ENCODE peak calls at places on chromosomes 6 and 20, in six cellular contexts. Y is A549, A is stomach, H is ovary, I is spleen, Q is H1. U is an unnamed sample.

GRCh38 chr6:41042167-41042566 is at the start of gene TSPO2:
- DNase-seq in Y (no peak), A (no peak), Q (no peak), H (no peak), I (no peak), U (no peak)

GRCh38 chr6:150028799-150029198 is 3.5 kb upstream of the RAET1L start:
- DNase-seq in H (no peak), I (peak; percentile 64), Q (no peak), Y (no peak), A (no peak), U (no peak)

GRCh38 chr6:108945686-108946158 is 97.5 kb downstream of the ARMC2 start:
- DNase-seq in Q (no peak), Y (no peak), I (peak; percentile 86), H (peak; percentile 88), A (peak; percentile 65), U (peak; percentile 86)

GRCh38 chr6:28719275-28719940 is 193.7 kb downstream of the GPX5 start:
- DNase-seq in Y (no peak), Q (peak; percentile 88), H (no peak), I (no peak), A (no peak), U (no peak)

GRCh38 chr6:128074561-128074960 is 173.7 kb upstream of the THEMIS start:
- DNase-seq in A (no peak), Y (no peak), I (no peak), H (no peak), Q (no peak), U (no peak)

GRCh38 chr6:125586074-125586473 is 163.4 kb upstream of the HEY2 start:
- DNase-seq in Q (no peak), H (no peak), A (no peak), Y (no peak), I (no peak), U (no peak)

GRCh38 chr6:16446241-16446640 is 207.9 kb downstream of the GMPR start:
- DNase-seq in Y (no peak), I (no peak), H (no peak), A (no peak), Q (no peak), U (no peak)

GRCh38 chr6:139967497-139967896 is 593.0 kb upstream of the CITED2 start:
- DNase-seq in A (no peak), H (no peak), I (no peak), Q (no peak), Y (no peak), U (no peak)

GRCh38 chr6:159979136-159979874 is 10.4 kb downstream of the IGF2R start:
- DNase-seq in A (peak; percentile 37), Q (no peak), Y (no peak), I (peak; percentile 78), H (no peak), U (peak; percentile 37)

GRCh38 chr6:157841211-157841840 is 18.3 kb downstream of the SNX9 start:
- DNase-seq in Y (no peak), I (no peak), H (no peak), Q (no peak), A (peak; percentile 53), U (no peak)

GRCh38 chr6:38234934-38235678 is 404.6 kb downstream of the BTBD9 start:
- DNase-seq in H (no peak), Q (no peak), Y (no peak), I (no peak), A (no peak), U (no peak)

GRCh38 chr6:100096356-100096755 is 102.3 kb upstream of the MCHR2 start:
- DNase-seq in I (no peak), A (no peak), Q (no peak), H (no peak), Y (no peak), U (no peak)

GRCh38 chr6:683742-684440 is 9.0 kb downstream of the EXOC2 start:
- DNase-seq in A (no peak), Q (peak; percentile 63), Y (no peak), I (no peak), H (peak; percentile 28), U (peak; percentile 46)

GRCh38 chr6:47477497-47478232 is at the start of gene CD2AP:
- DNase-seq in Y (peak; percentile 73), A (peak; percentile 90), Q (peak; percentile 94), H (peak; percentile 86), I (peak; percentile 97), U (peak; percentile 94)

GRCh38 chr6:125363360-125364121 is 61.8 kb upstream of the HDDC2 start:
- DNase-seq in A (peak; percentile 27), H (peak; percentile 47), Y (no peak), Q (peak; percentile 74), I (peak; percentile 72), U (peak; percentile 94)

GRCh38 chr6:148836751-148837150 is 89.9 kb downstream of the UST start:
- DNase-seq in I (no peak), Y (no peak), Q (no peak), A (no peak), H (no peak), U (no peak)

GRCh38 chr6:35508027-35508426 is 4.7 kb downstream of the TULP1 start:
- DNase-seq in Q (no peak), A (no peak), Y (no peak), H (no peak), I (no peak), U (no peak)

GRCh38 chr6:87283461-87283860 is 38.9 kb upstream of the SMIM8 start:
- DNase-seq in Y (no peak), H (no peak), Q (no peak), I (no peak), A (no peak), U (no peak)

GRCh38 chr20:25540273-25540672 is 45.1 kb downstream of the NINL start:
- DNase-seq in H (no peak), Y (no peak), I (no peak), A (no peak), Q (no peak), U (peak; percentile 57)

GRCh38 chr6:112780498-112781096 is 433.5 kb downstream of the RFPL4B start:
- DNase-seq in H (peak; percentile 68), A (peak; percentile 73), Y (peak; percentile 37), Q (peak; percentile 75), I (no peak), U (peak; percentile 85)

GRCh38 chr20:64036346-64037198 is 590 bp downstream of the C20orf204 start:
- DNase-seq in Y (no peak), H (no peak), I (peak; percentile 73), Q (no peak), A (no peak), U (no peak)

GRCh38 chr20:51313275-51313898 is 229.1 kb downstream of the NFATC2 start:
- DNase-seq in A (no peak), H (no peak), Y (no peak), Q (no peak), I (no peak), U (no peak)

GRCh38 chr6:11296449-11297375 is 64.2 kb upstream of the NEDD9 start:
- DNase-seq in Q (no peak), Y (no peak), I (no peak), A (no peak), H (no peak), U (no peak)
- H3K27ac ChIP-seq in Q (no peak overlapping the region), Y (peak overlapping the region; percentile 48), I (no peak overlapping the region), A (no peak overlapping the region), H (no peak overlapping the region), U (no peak overlapping the region)

GRCh38 chr6:151376440-151376839 is 14.9 kb downstream of the ZBTB2 start:
- DNase-seq in H (no peak), Y (no peak), I (no peak), A (no peak), Q (no peak), U (no peak)
- TF ChIP-seq CTCF in H (no peak), Y (no peak), I (no peak), A (no peak), Q (no peak), U (no peak)

GRCh38 chr20:41617931-41618806 is at the start of gene CHD6:
- DNase-seq in Y (peak; percentile 96), A (peak; percentile 100), Q (peak; percentile 100), I (peak; percentile 98), H (peak; percentile 100), U (peak; percentile 100)

GRCh38 chr20:41615671-41616070 is 2.5 kb downstream of the CHD6 start:
- DNase-seq in Q (no peak), I (no peak), A (no peak), H (no peak), Y (no peak), U (no peak)

GRCh38 chr20:41618807-41619294 is 674 bp upstream of the CHD6 start:
- DNase-seq in Q (no peak), H (no peak), I (no peak), Y (no peak), A (peak; percentile 40), U (no peak)

GRCh38 chr20:41616228-41616627 is 1.9 kb downstream of the CHD6 start:
- DNase-seq in A (no peak), Q (no peak), H (no peak), I (no peak), Y (no peak), U (no peak)

DNA sequence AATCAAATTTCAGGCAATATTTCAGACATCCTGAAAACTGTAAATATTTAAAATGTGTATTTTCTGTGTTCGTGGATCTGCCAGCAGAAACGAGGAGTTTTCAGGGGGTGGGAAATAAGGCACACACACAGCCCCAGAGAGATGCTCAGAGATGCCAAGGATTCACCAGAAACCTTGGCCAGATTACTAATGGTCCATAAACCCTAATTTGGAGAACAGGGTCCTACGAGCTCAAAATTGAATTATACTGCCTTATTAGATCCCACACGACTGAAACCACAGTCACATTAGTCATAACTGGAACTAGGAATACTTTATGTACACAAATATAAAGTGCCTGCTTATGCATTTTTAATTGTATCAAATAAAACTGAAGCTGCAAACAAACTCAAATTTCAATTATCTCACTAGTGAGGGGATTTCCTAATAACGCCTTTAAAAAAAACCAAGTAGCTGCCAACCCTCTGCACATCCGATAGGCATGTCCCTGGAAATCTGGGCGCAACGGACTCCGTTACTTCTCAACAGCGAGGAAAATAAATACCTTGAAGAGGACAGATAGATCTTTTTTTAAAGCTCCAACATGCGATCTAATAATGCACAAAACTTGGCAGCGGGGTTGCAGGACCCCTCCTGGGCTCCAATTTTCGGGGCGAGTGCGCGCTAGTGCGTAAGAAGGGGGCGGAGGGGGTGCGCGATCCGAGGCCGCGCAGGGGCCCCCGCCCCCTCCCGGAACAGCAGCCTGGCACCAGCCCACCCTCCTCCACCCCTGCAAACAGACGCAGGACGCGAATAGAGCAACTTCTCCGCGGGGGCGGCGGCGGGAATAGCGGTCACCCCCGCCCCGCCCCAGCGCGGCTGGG is 887 bp downstream of the CHD6 start:
- DNase-seq in A (no peak), H (peak; percentile 65), Q (peak; percentile 54), Y (peak; percentile 23), I (peak; percentile 88), U (peak; percentile 64)
- TF ChIP-seq POLR2A in A (no peak), H (no peak), Q (no peak), Y (no peak), I (no peak), U (no peak)

GRCh38 chr6:3001146-3001772 is 1.6 kb downstream of the NQO2 start:
- DNase-seq in Q (no peak), H (no peak), Y (no peak), A (no peak), I (no peak), U (no peak)
- H3K27ac ChIP-seq in Q (no peak overlapping the region), H (no peak overlapping the region), Y (peak overlapping the region; percentile 90), A (no peak overlapping the region), I (peak overlapping the region; percentile 27), U (no peak overlapping the region)

DNA sequence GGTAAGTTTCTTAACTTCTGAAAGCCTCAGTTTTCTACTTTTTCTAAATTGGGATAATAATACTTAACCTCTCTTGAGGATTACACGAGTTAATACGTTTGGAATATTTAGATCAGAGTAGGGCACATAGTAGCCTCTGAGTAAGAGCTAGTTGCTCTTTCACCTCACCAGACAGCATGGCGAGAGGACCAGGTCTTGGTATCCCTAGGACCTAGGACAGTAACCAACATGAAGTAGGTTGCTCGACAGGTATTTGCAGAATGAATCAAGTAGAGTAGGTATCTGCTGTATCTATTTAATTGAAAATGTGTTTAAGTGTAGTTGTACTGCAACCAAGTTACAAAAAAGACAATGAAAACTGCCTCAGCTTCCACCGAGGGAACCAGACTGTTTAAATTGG is 1.4 kb downstream of the CDC5L start:
- DNase-seq in H (no peak), Q (no peak), Y (no peak), A (no peak), I (no peak), U (no peak)
- TF ChIP-seq CTCF in H (no peak), Q (no peak), Y (no peak), A (no peak), I (no peak), U (no peak)

U was measured in testis.